ENCODE peak calls at places on chromosomes 5 and 9, in eight cellular contexts. U is GM12878, F is mesothelial cell of epicardium, K is endodermal cell, I is NB4, T is lung, R is coronary artery, S is AG04449. C is an unnamed sample.

GRCh38 chr5:14593326-14594036 is 11.9 kb downstream of the OTULINL start:
- DNase-seq in K (no peak), R (no peak), S (no peak), U (no peak), I (peak; percentile 45), F (no peak), T (no peak), C (peak; percentile 73)

GRCh38 chr5:119896851-119897536 is 267.6 kb downstream of the FAM170A start:
- DNase-seq in R (no peak), K (peak; percentile 43), U (no peak), T (no peak), I (no peak), F (no peak), S (no peak), C (no peak)

GRCh38 chr9:131590907-131591844 is 45.9 kb downstream of the PRRT1B start:
- DNase-seq in T (peak; percentile 80), F (peak; percentile 56), U (peak; percentile 21), K (peak; percentile 92), I (peak; percentile 86), R (peak; percentile 85), S (peak; percentile 14), C (peak; percentile 63)

GRCh38 chr9:112761912-112762651 is 11.5 kb downstream of the SNX30 start:
- DNase-seq in T (no peak), R (no peak), F (no peak), I (no peak), S (no peak), U (no peak), K (no peak), C (peak; percentile 30)

GRCh38 chr9:132798817-132799790 is 79.0 kb downstream of the AK8 start:
- DNase-seq in U (no peak), F (no peak), T (peak; percentile 62), K (peak; percentile 63), R (no peak), S (no peak), I (peak; percentile 48), C (no peak)

GRCh38 chr5:95621839-95622629 is 2.1 kb downstream of the GPR150 start:
- DNase-seq in K (no peak), R (no peak), F (no peak), I (peak; percentile 59), T (no peak), S (no peak), U (no peak), C (no peak)

GRCh38 chr9:38107405-38107804 is 38.4 kb upstream of the SHB start:
- DNase-seq in I (no peak), F (no peak), S (no peak), U (no peak), T (no peak), K (no peak), R (no peak), C (no peak)

GRCh38 chr5:168884040-168884439 is 304.9 kb upstream of the PANK3 start:
- DNase-seq in F (no peak), T (no peak), S (no peak), R (no peak), K (no peak), U (no peak), I (no peak), C (no peak)

GRCh38 chr5:178467261-178468195 is 122.7 kb downstream of the COL23A1 start:
- DNase-seq in U (no peak), T (peak; percentile 58), K (peak; percentile 24), F (no peak), S (no peak), I (peak; percentile 89), R (no peak), C (no peak)

GRCh38 chr5:139660105-139660915 is 12.2 kb downstream of the CXXC5 start:
- DNase-seq in K (no peak), R (peak; percentile 92), F (no peak), U (no peak), I (peak; percentile 41), S (no peak), T (peak; percentile 85), C (peak; percentile 48)

GRCh38 chr5:150703767-150704166 is 2.9 kb upstream of the RBM22 start:
- DNase-seq in T (no peak), U (no peak), F (no peak), K (no peak), S (no peak), I (peak; percentile 69), R (no peak), C (no peak)

GRCh38 chr5:175201393-175201792 is 242.6 kb downstream of the DRD1 start:
- DNase-seq in U (no peak), F (no peak), R (no peak), K (no peak), T (no peak), I (no peak), S (no peak), C (no peak)

GRCh38 chr5:67493676-67494075 is 297.1 kb upstream of the CD180 start:
- DNase-seq in K (peak; percentile 74), I (peak; percentile 25), F (no peak), T (no peak), R (no peak), U (no peak), S (no peak), C (peak; percentile 32)
- TF ChIP-seq CTCF in K (peak; percentile 72), I (no peak), F (no peak), T (no peak), R (no peak), U (peak; percentile 41), S (peak; percentile 24), C (peak; percentile 45)

DNA sequence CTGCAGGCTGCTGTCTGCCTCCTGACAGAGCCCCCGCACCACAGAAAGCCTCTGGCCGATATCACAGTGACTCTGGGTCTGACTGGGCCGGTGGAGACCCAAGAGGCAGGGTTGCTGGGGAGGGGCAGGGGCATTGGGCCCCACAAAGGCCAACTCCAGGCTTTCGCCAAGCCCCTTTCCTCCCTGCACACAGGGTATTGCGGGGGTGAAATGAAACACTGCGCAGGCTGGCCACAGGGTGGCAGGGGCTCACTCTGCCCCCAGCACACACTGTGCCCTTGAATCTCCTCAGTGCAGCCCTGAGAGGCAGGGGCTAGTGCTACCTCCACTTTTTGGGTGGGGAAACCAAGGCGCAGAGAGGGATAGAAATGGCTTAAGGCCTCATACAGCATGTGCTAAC is 44.6 kb downstream of the BARX1 start:
- DNase-seq in T (no peak), R (no peak), F (no peak), S (no peak), U (no peak), I (peak; percentile 8), K (peak; percentile 63), C (no peak)
- TF ChIP-seq CTCF in T (no peak), R (no peak), F (no peak), S (no peak), U (no peak), I (peak; percentile 9), K (peak; percentile 60), C (no peak)

GRCh38 chr5:132785355-132785754 is 8.3 kb upstream of the SEPTIN8 start:
- DNase-seq in S (no peak), I (no peak), R (no peak), U (no peak), T (no peak), K (no peak), F (no peak), C (no peak)
- TF ChIP-seq CTCF in S (no peak), I (no peak), R (no peak), U (no peak), T (no peak), K (no peak), F (no peak), C (no peak)

DNA sequence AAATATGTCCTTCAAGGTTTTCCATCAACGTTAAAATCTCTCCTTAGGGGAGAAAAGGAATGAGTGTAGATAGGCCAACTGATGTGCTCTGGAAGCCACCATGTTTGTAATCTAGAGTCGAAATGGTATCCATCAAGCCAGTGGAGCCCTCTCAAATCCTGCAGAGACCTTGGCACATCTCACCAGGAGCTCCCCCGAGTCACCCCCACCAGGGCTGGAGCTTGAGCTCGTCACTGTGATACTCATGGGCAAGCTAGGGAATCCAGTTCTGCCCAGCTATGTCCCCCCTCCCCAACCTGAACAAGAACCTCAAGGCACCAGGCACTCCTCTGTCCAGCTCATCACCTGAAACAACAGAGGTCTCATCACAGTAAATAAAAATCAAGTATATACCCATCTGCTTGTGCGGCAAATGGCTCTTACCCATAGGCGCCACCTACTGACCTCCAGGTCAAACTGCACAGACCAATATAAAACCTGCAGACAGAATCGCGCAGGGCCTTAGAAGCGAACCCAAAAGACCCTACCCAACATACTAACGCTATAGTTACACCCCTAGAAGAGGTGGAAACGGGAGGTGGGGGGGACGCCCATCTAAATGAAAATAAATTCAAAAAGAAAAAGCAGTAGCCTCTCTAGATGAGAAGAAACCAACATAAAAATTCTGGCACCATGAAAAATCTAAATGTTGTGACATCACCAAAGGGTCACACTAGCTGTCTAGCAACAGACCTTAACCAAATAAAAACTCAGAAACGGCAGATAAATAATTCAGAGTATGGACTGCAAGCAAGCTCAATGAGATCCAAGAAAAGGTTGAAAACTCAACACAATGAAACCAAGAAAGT is 75.0 kb downstream of the TTC39B start:
- DNase-seq in T (no peak), R (no peak), K (peak; percentile 79), F (no peak), S (no peak), I (peak; percentile 75), U (no peak), C (no peak)
- TF ChIP-seq CTCF in T (no peak), R (no peak), K (peak; percentile 86), F (no peak), S (peak; percentile 37), I (peak; percentile 97), U (peak; percentile 69), C (peak; percentile 73)

GRCh38 chr9:72038408-72038807 is 22.0 kb downstream of the C9orf57 start:
- DNase-seq in K (no peak), U (no peak), S (no peak), R (no peak), T (peak; percentile 33), I (no peak), F (no peak), C (no peak)

GRCh38 chr9:72041369-72041768 is 19.0 kb downstream of the C9orf57 start:
- DNase-seq in U (no peak), I (no peak), R (no peak), F (no peak), T (no peak), S (no peak), K (no peak), C (no peak)

GRCh38 chr9:72037571-72037970 is 22.8 kb downstream of the C9orf57 start:
- DNase-seq in T (no peak), F (no peak), I (no peak), K (no peak), S (no peak), R (no peak), U (no peak), C (no peak)

GRCh38 chr9:72038890-72039410 is 21.5 kb downstream of the C9orf57 start:
- DNase-seq in R (peak; percentile 79), I (peak; percentile 57), S (no peak), F (peak; percentile 53), T (peak; percentile 80), U (peak; percentile 45), K (peak; percentile 96), C (peak; percentile 72)

DNA sequence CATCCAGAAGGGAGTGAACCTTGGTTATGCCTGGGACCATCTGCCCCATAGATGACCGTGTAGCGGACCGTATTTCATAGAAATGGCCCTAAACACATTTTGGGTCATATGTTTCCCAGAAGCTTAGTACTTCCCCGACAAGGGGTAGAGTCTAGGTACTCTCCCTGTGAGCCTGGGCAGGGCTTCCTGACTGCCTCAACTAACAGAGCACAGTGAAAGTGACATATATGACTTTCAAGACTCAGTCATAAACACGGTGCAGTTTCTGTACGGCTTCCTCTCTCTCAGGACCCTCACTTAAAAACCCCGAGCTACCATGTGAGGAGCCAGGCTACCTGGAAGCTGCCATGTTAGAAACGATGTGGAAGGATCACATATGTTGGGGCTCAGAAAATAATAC is 20.9 kb downstream of the C9orf57 start:
- DNase-seq in U (peak; percentile 2), K (no peak), I (no peak), T (no peak), F (no peak), R (no peak), S (no peak), C (no peak)
- TF ChIP-seq CTCF in U (no peak), K (no peak), I (no peak), T (no peak), F (no peak), R (no peak), S (no peak), C (no peak)

GRCh38 chr5:180021900-180022299 is 49.7 kb downstream of the RNF130 start:
- DNase-seq in U (no peak), F (no peak), T (no peak), I (no peak), K (no peak), R (no peak), S (no peak), C (no peak)
- TF ChIP-seq CTCF in U (no peak), F (no peak), T (no peak), I (no peak), K (peak; percentile 60), R (no peak), S (no peak), C (peak; percentile 12)

C was measured in HFFc6.